ENCODE peak calls at places on chromosomes 3 and 15, in four cellular contexts. X is nephron progenitor cell, H is HFFc6, A is heart left ventricle. F is an unnamed sample.

GRCh38 chr3:187318819-187319616 is 27.5 kb upstream of the MASP1 start:
- DNase-seq in A (peak; percentile 40), H (peak; percentile 40), X (peak; percentile 51), F (peak; percentile 31)

GRCh38 chr3:49803464-49804140 is 541 bp downstream of the INKA1 start:
- DNase-seq in A (peak; percentile 62), X (peak; percentile 71), H (peak; percentile 30), F (peak; percentile 37)

GRCh38 chr3:149356044-149356592 is 21.3 kb downstream of the TM4SF1 start:
- DNase-seq in X (no peak), H (no peak), A (no peak), F (no peak)

GRCh38 chr15:31276596-31277298 is 49.9 kb upstream of the KLF13 start:
- DNase-seq in X (no peak), A (peak; percentile 11), H (no peak), F (no peak)

GRCh38 chr3:11610700-11611099 is 33.0 kb downstream of the VGLL4 start:
- DNase-seq in H (no peak), A (no peak), X (no peak), F (no peak)

GRCh38 chr3:183220828-183221227 is 32.2 kb upstream of the B3GNT5 start:
- DNase-seq in X (no peak), A (no peak), H (no peak), F (no peak)

GRCh38 chr3:21901504-21901903 is 150.5 kb upstream of the ZNF385D start:
- DNase-seq in H (no peak), X (no peak), A (no peak), F (no peak)

GRCh38 chr15:80464952-80465645 is 60.9 kb downstream of the ARNT2 start:
- DNase-seq in X (no peak), A (no peak), H (no peak), F (no peak)

GRCh38 chr15:42010434-42010833 is 10.4 kb downstream of the PLA2G4E start:
- DNase-seq in H (no peak), A (no peak), X (no peak), F (no peak)

GRCh38 chr3:151593923-151594322 is 133.1 kb upstream of the IGSF10 start:
- DNase-seq in H (no peak), X (no peak), A (no peak), F (no peak)

GRCh38 chr15:95716708-95717107 is 613.8 kb upstream of the NR2F2 start:
- DNase-seq in X (no peak), H (no peak), A (no peak), F (no peak)

GRCh38 chr15:64776402-64776786 is 1.0 kb upstream of the RBPMS2 start:
- DNase-seq in H (no peak), A (no peak), X (peak; percentile 42), F (no peak)

GRCh38 chr3:197181751-197182150 is 116.7 kb downstream of the DLG1 start:
- DNase-seq in X (no peak), H (no peak), A (peak; percentile 33), F (no peak)

GRCh38 chr3:24854748-24855147 is 360.1 kb upstream of the THRB start:
- DNase-seq in X (no peak), A (no peak), H (no peak), F (no peak)

GRCh38 chr3:138940446-138940845 is 6.5 kb downstream of the FOXL2 start:
- DNase-seq in A (no peak), X (no peak), H (no peak), F (no peak)

GRCh38 chr15:88711806-88712205 is 73.0 kb downstream of the ISG20 start:
- DNase-seq in A (no peak), X (no peak), H (no peak), F (no peak)

GRCh38 chr15:33145447-33145846 is 49.1 kb downstream of the FMN1 start:
- DNase-seq in A (no peak), X (no peak), H (no peak), F (no peak)

GRCh38 chr15:39438795-39439577 is 141.9 kb upstream of the THBS1 start:
- DNase-seq in X (no peak), A (no peak), H (no peak), F (no peak)

GRCh38 chr15:40291088-40291574 is 8.3 kb upstream of the ANKRD63 start:
- DNase-seq in X (peak; percentile 79), A (no peak), H (peak; percentile 19), F (no peak)

GRCh38 chr15:79743032-79743431 is 153.8 kb downstream of the MTHFS start:
- DNase-seq in A (no peak), X (no peak), H (no peak), F (no peak)

GRCh38 chr3:102200126-102200525 is 234.7 kb upstream of the ZPLD1 start:
- DNase-seq in H (peak; percentile 35), X (no peak), A (no peak), F (no peak)

GRCh38 chr15:37801529-37801928 is 132.9 kb upstream of the TMCO5A start:
- DNase-seq in H (no peak), X (no peak), A (no peak), F (no peak)

GRCh38 chr3:22582291-22582690 is 620.8 kb upstream of the UBE2E2 start:
- DNase-seq in A (no peak), X (no peak), H (no peak), F (no peak)

GRCh38 chr3:105431171-105431570 is 64.5 kb downstream of the ALCAM start:
- DNase-seq in H (no peak), X (no peak), A (no peak), F (no peak)

GRCh38 chr15:81749667-81750360 is 296.0 kb downstream of the MEX3B start:
- DNase-seq in A (no peak), H (no peak), X (no peak), F (no peak)

GRCh38 chr3:125090649-125091048 is 34.9 kb upstream of the HEG1 start:
- DNase-seq in H (no peak), X (no peak), A (no peak), F (no peak)

GRCh38 chr3:12186046-12186445 is 27.3 kb upstream of the TIMP4 start:
- DNase-seq in H (no peak), A (no peak), X (no peak), F (no peak)

GRCh38 chr3:189621948-189622603 is 9.1 kb upstream of the TP63 start:
- DNase-seq in X (no peak), H (no peak), A (no peak), F (no peak)

GRCh38 chr3:129238945-129239705 is 10.3 kb upstream of the COPG1 start:
- DNase-seq in H (no peak), A (no peak), X (no peak), F (no peak)

GRCh38 chr3:42655331-42655888 is 1.9 kb downstream of the ZBTB47 start:
- DNase-seq in A (peak; percentile 39), X (no peak), H (no peak), F (no peak)

GRCh38 chr3:63351159-63352007 is 73.3 kb downstream of the SYNPR start:
- DNase-seq in H (peak; percentile 49), X (peak; percentile 12), A (no peak), F (no peak)

GRCh38 chr3:195198424-195199346 is 72.3 kb downstream of the XXYLT1 start:
- DNase-seq in H (no peak), A (no peak), X (no peak), F (no peak)

GRCh38 chr3:195194559-195195161 is 76.3 kb downstream of the XXYLT1 start:
- DNase-seq in A (no peak), H (no peak), X (no peak), F (no peak)

GRCh38 chr3:195195321-195196209 is 75.4 kb downstream of the XXYLT1 start:
- DNase-seq in H (no peak), X (no peak), A (no peak), F (no peak)

GRCh38 chr3:195197764-195198423 is 73.1 kb downstream of the XXYLT1 start:
- DNase-seq in H (peak; percentile 89), X (no peak), A (no peak), F (no peak)

DNA sequence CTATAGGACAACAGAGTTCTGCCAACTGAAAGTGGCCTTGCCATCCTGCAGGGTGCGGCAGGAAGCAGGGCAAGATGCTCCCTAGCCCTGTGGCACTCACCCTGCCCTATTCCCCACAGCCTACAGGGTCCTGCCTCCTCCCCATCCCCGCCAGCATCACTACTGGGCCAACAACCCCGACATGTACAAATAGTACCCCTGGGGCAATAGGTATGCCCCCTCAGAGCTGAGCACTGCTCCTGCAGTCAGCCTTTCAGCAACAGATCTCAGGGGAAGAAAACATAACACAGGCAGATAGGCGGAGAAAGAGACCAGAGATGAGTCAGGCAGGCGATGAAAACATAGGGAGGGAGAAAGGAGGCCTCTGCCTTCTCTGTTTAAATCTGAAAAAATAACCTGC is 74.7 kb downstream of the XXYLT1 start:
- DNase-seq in X (no peak), H (peak; percentile 56), A (no peak), F (no peak)
- TF ChIP-seq CTCF in X (no peak), H (no peak), A (no peak), F (no peak)

GRCh38 chr3:4708230-4708629 is 215.1 kb downstream of the ITPR1 start:
- DNase-seq in H (no peak), A (no peak), X (no peak), F (no peak)
- TF ChIP-seq CTCF in H (no peak), A (no peak), X (no peak), F (no peak)

GRCh38 chr3:83941990-83942710 is 1016.6 kb upstream of the CADM2 start:
- DNase-seq in H (no peak), A (no peak), X (no peak), F (no peak)

GRCh38 chr3:83946045-83946444 is 1012.7 kb upstream of the CADM2 start:
- DNase-seq in X (no peak), A (no peak), H (no peak), F (no peak)

DNA sequence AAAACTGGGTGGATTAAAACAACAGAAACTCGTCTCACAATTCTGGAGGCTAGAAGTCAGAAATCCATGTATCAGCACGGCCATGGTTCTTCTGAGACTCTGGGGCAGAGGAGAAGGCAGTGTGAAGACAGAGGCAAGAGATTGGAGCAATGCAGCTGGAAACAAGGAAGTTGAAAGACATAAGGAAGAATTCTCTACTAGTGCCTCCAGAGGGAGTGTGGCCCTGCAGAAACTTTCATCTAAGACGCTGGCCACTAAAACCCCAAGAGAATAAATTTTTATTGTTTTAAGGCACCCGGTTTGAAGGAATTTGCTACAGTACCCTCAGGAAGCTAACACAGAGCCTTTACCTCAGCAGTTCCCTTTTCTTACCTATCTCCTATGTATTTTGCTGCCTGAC is 1012.2 kb upstream of the CADM2 start:
- DNase-seq in A (no peak), H (no peak), X (no peak), F (no peak)
- TF ChIP-seq CTCF in A (peak; percentile 15), H (no peak), X (no peak), F (no peak)

GRCh38 chr3:141279074-141279945 is 47.7 kb downstream of the PXYLP1 start:
- DNase-seq in A (no peak), X (no peak), H (no peak), F (no peak)
- TF ChIP-seq CTCF in A (peak; percentile 66), X (peak; percentile 52), H (peak; percentile 83), F (peak; percentile 77)

F was measured in CD4-positive, alpha-beta T cell.